ENCODE peak calls at places on chromosomes 4 and X, in eight cellular contexts. P, T, O, G, S, C, H and E are unnamed samples.

GRCh38 chr4:103904126-103904525 is 184.3 kb upstream of the TACR3 start:
- DNase-seq in P (no peak), T (no peak), O (no peak), G (no peak), S (no peak), C (no peak), H (no peak), E (no peak)

GRCh38 chrX:154398668-154399526 is 720 bp downstream of the RPL10 start:
- DNase-seq in P (peak), T (peak), O (peak), G (no peak), S (no peak), C (peak), H (peak), E (peak)

GRCh38 chrX:119757979-119758681 is at the start of gene SOWAHD:
- DNase-seq in P (peak), T (peak), O (peak), G (no peak), S (no peak), C (peak), H (peak), E (no peak)

GRCh38 chr4:153467154-153467896 is 1.2 kb downstream of the TMEM131L start:
- DNase-seq in P (peak), T (peak), O (peak), G (peak), S (peak), C (peak), H (peak), E (peak)

GRCh38 chr4:100422911-100423310 is 94.9 kb downstream of the EMCN start:
- DNase-seq in P (no peak), T (no peak), O (no peak), G (no peak), S (no peak), C (no peak), H (no peak), E (no peak)

GRCh38 chrX:12439396-12439795 is 301.1 kb downstream of the FRMPD4 start:
- DNase-seq in P (no peak), T (no peak), O (no peak), G (no peak), S (no peak), C (no peak), H (no peak), E (peak)

GRCh38 chrX:264634-265455 is 16.3 kb upstream of the PLCXD1 start:
- DNase-seq in P (no peak), T (no peak), O (no peak), G (no peak), S (no peak), C (peak), H (peak), E (no peak)

GRCh38 chrX:40243699-40244098 is 145.9 kb upstream of the BCOR start:
- DNase-seq in P (no peak), T (peak), O (no peak), G (no peak), S (no peak), C (no peak), H (no peak), E (no peak)

GRCh38 chr4:60155088-60155487 is 1045.0 kb upstream of the ADGRL3 start:
- DNase-seq in P (no peak), T (no peak), O (no peak), G (no peak), S (no peak), C (no peak), H (no peak), E (no peak)

GRCh38 chr4:89765966-89766365 is 71.0 kb downstream of the SNCA start:
- DNase-seq in P (no peak), T (no peak), O (no peak), G (no peak), S (no peak), C (no peak), H (no peak), E (peak)

GRCh38 chr4:78951862-78952472 is 12.7 kb upstream of the PAQR3 start:
- DNase-seq in P (peak), T (peak), O (peak), G (no peak), S (peak), C (peak), H (no peak), E (peak)

GRCh38 chrX:9320940-9321339 is 143.9 kb upstream of the TBL1X start:
- DNase-seq in P (no peak), T (no peak), O (no peak), G (no peak), S (no peak), C (no peak), H (no peak), E (no peak)

DNA sequence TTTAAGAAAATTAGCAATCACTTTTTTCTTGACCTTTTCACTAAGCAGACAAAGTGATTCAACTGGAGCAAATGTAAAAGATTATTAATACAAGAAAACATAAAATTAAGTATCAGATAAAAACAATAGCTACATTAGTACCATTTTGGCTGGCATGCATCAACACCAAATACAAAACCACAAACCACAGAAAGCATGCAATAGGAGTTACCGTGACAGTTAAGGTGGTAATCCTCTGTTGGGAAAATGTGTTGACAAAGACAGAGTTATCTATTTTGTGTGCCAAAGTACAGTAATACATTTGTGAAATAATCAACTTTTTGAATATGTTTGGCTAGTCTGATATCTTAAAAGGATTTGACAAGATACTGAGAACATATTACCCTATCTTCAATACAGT is 89.8 kb upstream of the ETNPPL start:
- DNase-seq in P (no peak), T (no peak), O (no peak), G (no peak), S (no peak), C (no peak), H (no peak), E (no peak)
- H3K4me2 ChIP-seq in P (no peak), T (no peak), O (no peak), G (no peak), S (no peak), C (no peak), H (no peak), E (no peak)

DNA sequence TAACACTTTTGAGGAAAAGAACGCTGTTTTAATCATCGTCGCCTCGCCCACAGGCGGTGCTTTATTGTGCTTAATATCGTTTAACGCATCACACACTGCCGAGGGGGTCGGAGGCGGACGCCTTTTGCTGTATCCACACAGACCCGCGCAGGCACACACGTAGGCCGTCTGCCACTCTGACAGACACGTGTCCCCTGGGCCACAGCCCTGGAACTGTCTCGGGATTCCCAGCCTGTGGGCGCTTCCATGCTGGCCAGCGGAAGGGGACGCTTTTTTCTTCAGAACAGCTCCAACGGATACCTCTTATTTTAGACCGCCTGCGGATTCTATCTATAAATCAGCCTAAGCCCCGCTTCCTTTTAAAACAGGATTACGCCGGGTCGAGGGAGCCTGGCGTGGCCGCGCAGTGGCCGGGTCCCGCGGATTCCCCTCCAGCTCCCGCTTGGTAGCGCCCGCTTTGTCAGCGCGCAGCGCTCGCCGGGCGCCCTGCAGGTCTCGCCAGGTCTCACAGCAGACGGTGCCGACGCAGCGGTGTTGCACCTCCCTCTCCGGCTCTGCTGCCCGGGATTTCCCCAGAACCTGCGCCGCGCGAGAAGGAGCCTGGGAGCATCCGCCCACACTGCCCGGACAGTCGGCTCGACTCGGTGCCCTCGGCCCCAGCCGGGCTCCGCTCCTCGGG is at the start of gene NOCT:
- DNase-seq in P (peak), T (peak), O (peak), G (peak), S (peak), C (peak), H (peak), E (peak)
- TF ChIP-seq POLR2AphosphoS5 in P (peak), T (peak), O (peak), G (peak), S (peak), C (peak), H (peak), E (peak)

GRCh38 chrX:69541959-69542358 is 37.8 kb downstream of the NALF2 start:
- DNase-seq in P (no peak), T (no peak), O (no peak), G (no peak), S (no peak), C (no peak), H (no peak), E (no peak)

GRCh38 chrX:69539437-69539836 is 35.3 kb downstream of the NALF2 start:
- DNase-seq in P (no peak), T (no peak), O (no peak), G (no peak), S (no peak), C (no peak), H (no peak), E (no peak)

GRCh38 chrX:69535661-69536060 is 31.5 kb downstream of the NALF2 start:
- DNase-seq in P (no peak), T (no peak), O (no peak), G (no peak), S (no peak), C (no peak), H (no peak), E (no peak)

GRCh38 chrX:69543572-69543971 is 39.4 kb downstream of the NALF2 start:
- DNase-seq in P (no peak), T (peak), O (no peak), G (no peak), S (no peak), C (no peak), H (no peak), E (no peak)

GRCh38 chrX:69538321-69538876 is 34.3 kb downstream of the NALF2 start:
- DNase-seq in P (peak), T (peak), O (peak), G (no peak), S (peak), C (peak), H (peak), E (peak)
- H3K4me2 ChIP-seq in P (peak), T (no peak), O (peak), G (no peak), S (peak), C (peak), H (peak), E (no peak)

GRCh38 chrX:131812847-131813825 is 210.0 kb upstream of the STK26 start:
- DNase-seq in P (no peak), T (peak), O (peak), G (peak), S (no peak), C (no peak), H (no peak), E (peak)

GRCh38 chrX:131818297-131818936 is 204.7 kb upstream of the STK26 start:
- DNase-seq in P (no peak), T (no peak), O (no peak), G (no peak), S (no peak), C (no peak), H (no peak), E (no peak)

GRCh38 chrX:131821945-131822622 is 201.0 kb upstream of the STK26 start:
- DNase-seq in P (no peak), T (peak), O (no peak), G (peak), S (no peak), C (no peak), H (no peak), E (no peak)

DNA sequence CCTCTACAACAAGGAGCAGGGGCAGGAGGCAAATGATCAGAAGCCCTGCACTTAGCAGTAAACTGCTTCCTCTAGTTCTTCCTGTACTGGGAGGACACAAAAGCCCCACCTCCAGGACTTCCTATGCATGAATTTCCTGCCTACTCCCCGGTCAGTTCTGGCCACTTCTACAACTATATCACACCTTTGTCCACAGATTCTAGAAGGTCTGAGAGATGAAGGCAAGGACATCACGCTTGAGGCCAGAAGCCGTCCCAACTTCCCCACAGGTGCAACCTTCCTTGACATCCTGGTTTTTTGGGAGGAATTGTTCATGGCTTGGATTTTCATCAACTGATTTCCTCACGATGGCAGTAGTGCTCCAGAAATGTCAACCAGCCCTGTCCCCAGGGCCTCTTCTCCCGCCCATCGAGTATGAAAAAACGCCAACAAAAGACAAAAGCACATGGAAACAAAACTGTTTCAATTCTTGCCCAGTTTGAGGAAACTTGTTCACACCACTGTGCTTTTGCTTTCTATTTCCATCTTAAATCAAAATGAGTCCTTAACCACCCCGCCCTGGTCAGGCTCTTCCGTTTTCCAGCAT is 206.5 kb upstream of the STK26 start:
- DNase-seq in P (no peak), T (peak), O (no peak), G (peak), S (no peak), C (no peak), H (no peak), E (peak)
- TF ChIP-seq POLR2AphosphoS5 in P (no peak), T (no peak), O (no peak), G (no peak), S (no peak), C (no peak), H (no peak), E (no peak)

GRCh38 chr4:45155081-45155777 is 428.9 kb upstream of the GNPDA2 start:
- DNase-seq in P (no peak), T (no peak), O (no peak), G (no peak), S (no peak), C (no peak), H (no peak), E (no peak)
- H3K4me2 ChIP-seq in P (no peak), T (no peak), O (no peak), G (no peak), S (no peak), C (no peak), H (no peak), E (no peak)

GRCh38 chr4:186514271-186514950 is 41.0 kb downstream of the MTNR1A start:
- DNase-seq in P (no peak), T (no peak), O (no peak), G (no peak), S (peak), C (no peak), H (no peak), E (no peak)

DNA sequence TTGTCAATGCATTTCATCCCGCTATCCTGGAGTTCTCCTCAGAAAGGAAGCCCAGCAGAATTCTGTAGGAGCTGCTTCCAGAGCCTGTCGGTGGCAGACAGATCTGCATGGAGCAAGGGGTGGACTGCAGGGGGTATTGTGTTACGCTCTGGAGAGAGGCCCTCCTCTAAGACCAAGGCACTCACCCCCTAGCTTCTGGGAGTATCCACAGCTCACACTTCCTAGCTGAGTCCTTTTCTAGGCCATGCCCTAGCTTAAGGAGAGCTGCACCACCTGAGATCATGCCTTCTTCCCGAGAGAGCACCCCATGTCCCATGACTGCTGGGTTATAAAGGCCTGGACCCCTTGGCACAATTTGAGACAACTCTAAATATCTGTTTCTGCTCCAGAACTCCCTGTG is 39.1 kb downstream of the MTNR1A start:
- DNase-seq in P (no peak), T (no peak), O (no peak), G (no peak), S (no peak), C (no peak), H (no peak), E (no peak)
- TF ChIP-seq POLR2AphosphoS5 in P (no peak), T (no peak), O (no peak), G (no peak), S (no peak), C (no peak), H (no peak), E (no peak)